ENCODE peak calls at places on chromosome 16, in seven cellular contexts. One of them, this sample, is unnamed.

GRCh38 chr16:68400083-68400923 is 48.0 kb downstream of the SMPD3 start:
- DNase-seq in neural progenitor cell: no peak
- DNase-seq in AG09319: no peak
- DNase-seq in chondrocyte: peak
- DNase-seq in lung: no peak
- DNase-seq in GM23338: no peak
- DNase-seq in Calu3: no peak
- DNase-seq in this sample: no peak

GRCh38 chr16:50627419-50627818 is 53.7 kb downstream of the SNX20 start:
- DNase-seq in AG09319: no peak
- DNase-seq in lung: no peak
- DNase-seq in Calu3: peak
- DNase-seq in GM23338: peak
- DNase-seq in chondrocyte: no peak
- DNase-seq in neural progenitor cell: peak
- DNase-seq in this sample: no peak

GRCh38 chr16:78684040-78684611 is 584.7 kb downstream of the WWOX start:
- DNase-seq in chondrocyte: no peak
- DNase-seq in neural progenitor cell: no peak
- DNase-seq in lung: peak
- DNase-seq in GM23338: no peak
- DNase-seq in AG09319: peak
- DNase-seq in Calu3: no peak
- DNase-seq in this sample: no peak

GRCh38 chr16:87723224-87723619 is 42.6 kb downstream of the KLHDC4 start:
- DNase-seq in neural progenitor cell: no peak
- DNase-seq in lung: peak
- DNase-seq in chondrocyte: no peak
- DNase-seq in GM23338: no peak
- DNase-seq in AG09319: no peak
- DNase-seq in Calu3: no peak
- DNase-seq in this sample: no peak

GRCh38 chr16:27860091-27860490 is 203.4 kb downstream of the GSG1L start:
- DNase-seq in lung: no peak
- DNase-seq in AG09319: no peak
- DNase-seq in neural progenitor cell: no peak
- DNase-seq in GM23338: no peak
- DNase-seq in Calu3: no peak
- DNase-seq in chondrocyte: peak
- DNase-seq in this sample: no peak

GRCh38 chr16:8530756-8531155 is 59.6 kb downstream of the TMEM114 start:
- DNase-seq in chondrocyte: no peak
- DNase-seq in GM23338: no peak
- DNase-seq in AG09319: no peak
- DNase-seq in Calu3: no peak
- DNase-seq in lung: no peak
- DNase-seq in neural progenitor cell: no peak
- DNase-seq in this sample: no peak

GRCh38 chr16:89922884-89923639 is at the start of gene TUBB3:
- DNase-seq in chondrocyte: peak
- DNase-seq in GM23338: peak
- DNase-seq in AG09319: peak
- DNase-seq in Calu3: peak
- DNase-seq in lung: peak
- DNase-seq in neural progenitor cell: peak
- DNase-seq in this sample: peak

GRCh38 chr16:49019081-49019633 is 262.5 kb downstream of the CBLN1 start:
- DNase-seq in GM23338: peak
- DNase-seq in neural progenitor cell: peak
- DNase-seq in Calu3: no peak
- DNase-seq in chondrocyte: no peak
- DNase-seq in AG09319: no peak
- DNase-seq in lung: no peak
- DNase-seq in this sample: no peak

GRCh38 chr16:29710227-29711219 is 31.5 kb downstream of the QPRT start:
- DNase-seq in neural progenitor cell: peak
- DNase-seq in lung: no peak
- DNase-seq in chondrocyte: no peak
- DNase-seq in GM23338: peak
- DNase-seq in Calu3: peak
- DNase-seq in AG09319: no peak
- DNase-seq in this sample: no peak

GRCh38 chr16:73735018-73735417 is 561.6 kb upstream of the PSMD7 start:
- DNase-seq in neural progenitor cell: no peak
- DNase-seq in GM23338: no peak
- DNase-seq in Calu3: peak
- DNase-seq in AG09319: no peak
- DNase-seq in lung: no peak
- DNase-seq in chondrocyte: no peak
- DNase-seq in this sample: no peak

GRCh38 chr16:30010817-30011504 is at the start of gene DOC2A:
- DNase-seq in chondrocyte: no peak
- DNase-seq in Calu3: peak
- DNase-seq in AG09319: no peak
- DNase-seq in lung: no peak
- DNase-seq in GM23338: peak
- DNase-seq in neural progenitor cell: peak
- DNase-seq in this sample: no peak

GRCh38 chr16:65745-66144 is 6.7 kb downstream of the RHBDF1 start:
- DNase-seq in neural progenitor cell: peak
- DNase-seq in GM23338: peak
- DNase-seq in AG09319: no peak
- DNase-seq in chondrocyte: no peak
- DNase-seq in lung: peak
- DNase-seq in Calu3: peak
- DNase-seq in this sample: peak

GRCh38 chr16:78244131-78244899 is 144.9 kb downstream of the WWOX start:
- DNase-seq in Calu3: peak
- DNase-seq in GM23338: no peak
- DNase-seq in chondrocyte: no peak
- DNase-seq in AG09319: no peak
- DNase-seq in lung: no peak
- DNase-seq in neural progenitor cell: peak
- DNase-seq in this sample: no peak

GRCh38 chr16:11060364-11060763 is 116.0 kb downstream of the CLEC16A start:
- DNase-seq in chondrocyte: peak
- DNase-seq in GM23338: no peak
- DNase-seq in lung: no peak
- DNase-seq in AG09319: no peak
- DNase-seq in Calu3: no peak
- DNase-seq in neural progenitor cell: no peak
- DNase-seq in this sample: no peak

GRCh38 chr16:17519556-17519955 is 48.8 kb upstream of the XYLT1 start:
- DNase-seq in GM23338: no peak
- DNase-seq in Calu3: no peak
- DNase-seq in chondrocyte: no peak
- DNase-seq in neural progenitor cell: no peak
- DNase-seq in AG09319: no peak
- DNase-seq in lung: no peak
- DNase-seq in this sample: no peak

GRCh38 chr16:273547-274421 is 2.0 kb downstream of the RGS11 start:
- DNase-seq in neural progenitor cell: no peak
- DNase-seq in AG09319: no peak
- DNase-seq in chondrocyte: no peak
- DNase-seq in Calu3: peak
- DNase-seq in lung: no peak
- DNase-seq in GM23338: no peak
- DNase-seq in this sample: no peak

GRCh38 chr16:26727801-26728200 is 338.9 kb upstream of the C16orf82 start:
- DNase-seq in lung: no peak
- DNase-seq in GM23338: no peak
- DNase-seq in Calu3: no peak
- DNase-seq in neural progenitor cell: no peak
- DNase-seq in chondrocyte: no peak
- DNase-seq in AG09319: no peak
- DNase-seq in this sample: no peak

GRCh38 chr16:22296225-22297113 is 740 bp upstream of the POLR3E start:
- DNase-seq in AG09319: no peak
- DNase-seq in GM23338: peak
- DNase-seq in neural progenitor cell: peak
- DNase-seq in Calu3: no peak
- DNase-seq in chondrocyte: no peak
- DNase-seq in lung: no peak
- DNase-seq in this sample: no peak

GRCh38 chr16:2771496-2772402 is 5.3 kb downstream of the ELOB start:
- DNase-seq in chondrocyte: no peak
- DNase-seq in neural progenitor cell: no peak
- DNase-seq in Calu3: no peak
- DNase-seq in GM23338: no peak
- DNase-seq in AG09319: no peak
- DNase-seq in lung: no peak
- DNase-seq in this sample: no peak

GRCh38 chr16:89407925-89408300 is 82.4 kb downstream of the ANKRD11 start:
- DNase-seq in GM23338: no peak
- DNase-seq in lung: no peak
- DNase-seq in chondrocyte: no peak
- DNase-seq in neural progenitor cell: no peak
- DNase-seq in Calu3: no peak
- DNase-seq in AG09319: no peak
- DNase-seq in this sample: no peak

GRCh38 chr16:14375132-14375491 is 254.9 kb downstream of the PARN start:
- DNase-seq in lung: no peak
- DNase-seq in GM23338: no peak
- DNase-seq in Calu3: no peak
- DNase-seq in chondrocyte: no peak
- DNase-seq in AG09319: no peak
- DNase-seq in neural progenitor cell: no peak
- DNase-seq in this sample: no peak

GRCh38 chr16:78170360-78170928 is 71.0 kb downstream of the WWOX start:
- DNase-seq in neural progenitor cell: no peak
- DNase-seq in GM23338: no peak
- DNase-seq in lung: no peak
- DNase-seq in chondrocyte: no peak
- DNase-seq in Calu3: no peak
- DNase-seq in AG09319: no peak
- DNase-seq in this sample: no peak

GRCh38 chr16:69833357-69833781 is 71.2 kb downstream of the WWP2 start:
- DNase-seq in Calu3: no peak
- DNase-seq in neural progenitor cell: no peak
- DNase-seq in GM23338: no peak
- DNase-seq in chondrocyte: no peak
- DNase-seq in AG09319: no peak
- DNase-seq in lung: no peak
- DNase-seq in this sample: no peak

GRCh38 chr16:24670623-24671454 is 58.6 kb upstream of the TNRC6A start:
- DNase-seq in GM23338: peak
- DNase-seq in lung: peak
- DNase-seq in neural progenitor cell: peak
- DNase-seq in Calu3: no peak
- DNase-seq in AG09319: peak
- DNase-seq in chondrocyte: no peak
- DNase-seq in this sample: peak

GRCh38 chr16:67917140-67917851 is 14.4 kb downstream of the CTRL start:
- DNase-seq in Calu3: no peak
- DNase-seq in lung: no peak
- DNase-seq in chondrocyte: no peak
- DNase-seq in AG09319: no peak
- DNase-seq in GM23338: no peak
- DNase-seq in neural progenitor cell: no peak
- DNase-seq in this sample: no peak

GRCh38 chr16:31094424-31095120 is at the start of gene VKORC1:
- DNase-seq in neural progenitor cell: peak
- DNase-seq in AG09319: peak
- DNase-seq in Calu3: peak
- DNase-seq in GM23338: peak
- DNase-seq in chondrocyte: peak
- DNase-seq in lung: peak
- DNase-seq in this sample: peak
- TF ChIP-seq CTCF in neural progenitor cell: no peak
- TF ChIP-seq CTCF in AG09319: no peak
- TF ChIP-seq CTCF in Calu3: no peak
- TF ChIP-seq CTCF in GM23338: no peak
- TF ChIP-seq CTCF in chondrocyte: peak
- TF ChIP-seq CTCF in lung: no peak
- TF ChIP-seq CTCF in this sample: no peak

DNA sequence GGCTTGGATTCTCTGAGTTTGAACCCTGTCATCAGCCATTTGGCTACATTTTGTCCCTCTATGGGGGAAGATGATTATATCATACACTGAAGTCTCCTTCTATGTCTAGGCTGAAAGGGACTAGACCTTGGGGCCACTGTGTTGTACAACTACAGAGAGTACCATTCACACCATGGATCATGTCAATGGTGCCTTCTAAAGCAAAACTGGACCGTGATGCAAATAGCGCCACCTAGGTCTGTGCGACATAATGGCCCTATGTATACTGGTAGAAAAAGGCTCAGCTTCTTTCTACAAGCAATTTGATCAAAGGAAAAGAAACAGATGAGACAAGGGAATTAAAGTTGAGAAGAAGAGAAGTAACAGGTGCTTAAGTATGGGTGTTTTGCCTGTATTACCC is 100.7 kb downstream of the LYRM1 start:
- DNase-seq in Calu3: peak
- DNase-seq in chondrocyte: no peak
- DNase-seq in GM23338: peak
- DNase-seq in lung: no peak
- DNase-seq in neural progenitor cell: peak
- DNase-seq in AG09319: no peak
- DNase-seq in this sample: no peak
- TF ChIP-seq CTCF in Calu3: no peak
- TF ChIP-seq CTCF in chondrocyte: peak
- TF ChIP-seq CTCF in GM23338: peak
- TF ChIP-seq CTCF in lung: no peak
- TF ChIP-seq CTCF in neural progenitor cell: peak
- TF ChIP-seq CTCF in AG09319: peak
- TF ChIP-seq CTCF in this sample: peak

DNA sequence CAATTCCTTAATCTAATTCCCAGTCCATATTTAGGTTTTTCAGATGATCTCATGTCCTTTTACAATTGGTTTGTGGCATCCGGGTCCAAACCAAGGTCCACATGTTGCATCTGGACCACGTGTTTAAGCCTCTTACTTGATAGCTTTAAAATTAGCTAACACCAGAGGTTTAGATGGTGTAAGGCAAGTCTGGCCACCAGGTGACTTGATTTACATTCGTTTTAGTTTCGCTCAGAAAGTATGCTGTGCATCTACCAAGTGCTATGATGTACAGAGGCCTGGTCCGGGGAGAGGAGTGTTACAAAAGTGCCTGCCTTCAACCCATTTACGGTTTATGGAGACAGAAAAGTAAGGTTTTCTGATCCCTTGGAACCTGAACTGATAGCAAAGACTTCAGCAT is 878 bp upstream of the DNAJA2 start:
- DNase-seq in GM23338: peak
- DNase-seq in lung: no peak
- DNase-seq in chondrocyte: no peak
- DNase-seq in AG09319: no peak
- DNase-seq in Calu3: no peak
- DNase-seq in neural progenitor cell: peak
- DNase-seq in this sample: peak
- TF ChIP-seq CTCF in GM23338: no peak
- TF ChIP-seq CTCF in lung: no peak
- TF ChIP-seq CTCF in chondrocyte: no peak
- TF ChIP-seq CTCF in AG09319: no peak
- TF ChIP-seq CTCF in Calu3: peak
- TF ChIP-seq CTCF in neural progenitor cell: no peak
- TF ChIP-seq CTCF in this sample: no peak

DNA sequence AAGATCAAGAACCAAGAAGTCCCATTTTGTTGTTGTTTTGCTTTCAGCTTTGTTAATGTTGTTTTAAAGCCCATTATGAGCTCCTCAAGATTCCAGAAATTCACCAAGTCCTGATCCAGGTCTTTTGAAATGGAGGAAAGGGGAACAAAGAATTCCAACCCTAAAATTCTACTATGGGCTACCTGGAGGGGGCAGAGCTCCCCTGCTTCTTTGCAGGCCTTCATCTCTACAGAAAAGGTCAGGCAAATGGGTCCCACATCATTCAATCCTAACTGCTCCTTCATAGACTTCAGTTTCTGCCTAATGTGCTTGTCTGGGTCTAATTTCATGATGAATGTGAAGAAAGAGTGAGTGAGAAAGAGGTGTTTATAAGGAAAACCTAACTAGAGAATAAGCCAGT is 375.5 kb downstream of the TOX3 start:
- DNase-seq in AG09319: no peak
- DNase-seq in lung: no peak
- DNase-seq in Calu3: no peak
- DNase-seq in chondrocyte: no peak
- DNase-seq in GM23338: peak
- DNase-seq in neural progenitor cell: no peak
- DNase-seq in this sample: no peak
- TF ChIP-seq CTCF in AG09319: no peak
- TF ChIP-seq CTCF in lung: no peak
- TF ChIP-seq CTCF in Calu3: no peak
- TF ChIP-seq CTCF in chondrocyte: no peak
- TF ChIP-seq CTCF in GM23338: peak
- TF ChIP-seq CTCF in neural progenitor cell: peak
- TF ChIP-seq CTCF in this sample: no peak

This sample was measured in osteocyte.